ENCODE peak calls at places on chromosomes 3 and 15, in ten cellular contexts. O, T, Z, P, R, S, N, U, E and Q are unnamed samples.

GRCh38 chr3:40070816-40071215 is 238.7 kb upstream of the EIF1B start:
- DNase-seq in O (no peak), T (no peak), Z (no peak), P (peak), R (no peak), S (no peak), N (no peak), U (no peak), E (no peak), Q (no peak)

GRCh38 chr15:32763295-32763694 is 45.5 kb downstream of the GREM1 start:
- DNase-seq in O (no peak), T (no peak), Z (peak), P (peak), R (no peak), S (no peak), N (no peak), U (no peak), E (no peak), Q (no peak)

GRCh38 chr3:166837535-166837934 is 542.6 kb downstream of the ZBBX start:
- DNase-seq in O (no peak), T (peak), Z (peak), P (peak), R (peak), S (no peak), N (no peak), U (no peak), E (no peak), Q (no peak)

GRCh38 chr15:31396881-31397560 is 70.4 kb downstream of the KLF13 start:
- DNase-seq in O (no peak), T (peak), Z (no peak), P (peak), R (peak), S (no peak), N (peak), U (peak), E (peak), Q (peak)

GRCh38 chr3:127061641-127062040 is 78.7 kb downstream of the PLXNA1 start:
- DNase-seq in O (no peak), T (no peak), Z (no peak), P (no peak), R (no peak), S (no peak), N (no peak), U (no peak), E (no peak), Q (no peak)

GRCh38 chr3:156010829-156011228 is 109.5 kb upstream of the KCNAB1 start:
- DNase-seq in O (no peak), T (peak), Z (peak), P (peak), R (no peak), S (no peak), N (no peak), U (peak), E (no peak), Q (no peak)

GRCh38 chr3:124686028-124686670 is 44.1 kb upstream of the UMPS start:
- DNase-seq in O (no peak), T (no peak), Z (no peak), P (peak), R (no peak), S (no peak), N (no peak), U (no peak), E (no peak), Q (no peak)

GRCh38 chr3:110376119-110376518 is 695.5 kb upstream of the NECTIN3 start:
- DNase-seq in O (no peak), T (no peak), Z (no peak), P (no peak), R (no peak), S (no peak), N (no peak), U (no peak), E (no peak), Q (no peak)

GRCh38 chr15:100032358-100033080 is 299.3 kb upstream of the LYSMD4 start:
- DNase-seq in O (no peak), T (no peak), Z (no peak), P (no peak), R (no peak), S (no peak), N (no peak), U (no peak), E (no peak), Q (no peak)

GRCh38 chr3:196149922-196150321 is 61.3 kb downstream of the ZDHHC19 start:
- DNase-seq in O (no peak), T (no peak), Z (no peak), P (no peak), R (no peak), S (no peak), N (no peak), U (no peak), E (no peak), Q (no peak)

GRCh38 chr15:66647358-66647757 is 54.7 kb upstream of the SMAD6 start:
- DNase-seq in O (no peak), T (no peak), Z (no peak), P (peak), R (no peak), S (no peak), N (no peak), U (no peak), E (no peak), Q (peak)

GRCh38 chr15:98983333-98983732 is 24.3 kb downstream of the PGPEP1L start:
- DNase-seq in O (no peak), T (no peak), Z (no peak), P (peak), R (no peak), S (no peak), N (no peak), U (peak), E (peak), Q (no peak)

GRCh38 chr15:27124287-27124830 is 153.4 kb downstream of the GABRG3 start:
- DNase-seq in O (no peak), T (no peak), Z (no peak), P (no peak), R (no peak), S (no peak), N (no peak), U (no peak), E (no peak), Q (no peak)

GRCh38 chr15:90561344-90562244 is 31.9 kb downstream of the CRTC3 start:
- DNase-seq in O (no peak), T (no peak), Z (no peak), P (no peak), R (no peak), S (no peak), N (no peak), U (no peak), E (peak), Q (no peak)

GRCh38 chr15:58423858-58424608 is 7.8 kb upstream of the LIPC start:
- DNase-seq in O (no peak), T (no peak), Z (no peak), P (no peak), R (no peak), S (no peak), N (no peak), U (no peak), E (no peak), Q (peak)

GRCh38 chr3:141100112-141100511 is 49.0 kb downstream of the SPSB4 start:
- DNase-seq in O (no peak), T (no peak), Z (no peak), P (no peak), R (no peak), S (no peak), N (no peak), U (no peak), E (no peak), Q (no peak)

GRCh38 chr3:164604687-164605086 is 473.6 kb downstream of the SI start:
- DNase-seq in O (no peak), T (no peak), Z (no peak), P (no peak), R (no peak), S (no peak), N (no peak), U (peak), E (no peak), Q (no peak)

GRCh38 chr15:66482539-66482938 is 15.0 kb downstream of the SNAPC5 start:
- DNase-seq in O (no peak), T (no peak), Z (no peak), P (no peak), R (no peak), S (no peak), N (no peak), U (no peak), E (no peak), Q (peak)

GRCh38 chr15:45253330-45253729 is 1.3 kb downstream of the SLC28A2 start:
- DNase-seq in O (no peak), T (no peak), Z (no peak), P (no peak), R (no peak), S (no peak), N (no peak), U (no peak), E (no peak), Q (no peak)

GRCh38 chr3:65342084-65342683 is 654.4 kb upstream of the ADAMTS9 start:
- DNase-seq in O (peak), T (peak), Z (peak), P (peak), R (peak), S (peak), N (peak), U (peak), E (no peak), Q (no peak)

GRCh38 chr3:133712017-133712416 is 34.2 kb upstream of the TF start:
- DNase-seq in O (no peak), T (no peak), Z (no peak), P (no peak), R (no peak), S (no peak), N (no peak), U (no peak), E (no peak), Q (no peak)

GRCh38 chr3:131260525-131260924 is 121.0 kb upstream of the NUDT16 start:
- DNase-seq in O (no peak), T (no peak), Z (no peak), P (no peak), R (no peak), S (no peak), N (no peak), U (no peak), E (no peak), Q (no peak)

GRCh38 chr3:98730338-98730737 is 32.8 kb upstream of the ST3GAL6 start:
- DNase-seq in O (peak), T (no peak), Z (peak), P (peak), R (peak), S (no peak), N (no peak), U (no peak), E (no peak), Q (no peak)

GRCh38 chr15:99729920-99730319 is 3.3 kb downstream of the LYSMD4 start:
- DNase-seq in O (no peak), T (no peak), Z (peak), P (peak), R (no peak), S (no peak), N (no peak), U (no peak), E (no peak), Q (no peak)

GRCh38 chr3:114121996-114122709 is 56.7 kb downstream of the DRD3 start:
- DNase-seq in O (no peak), T (no peak), Z (no peak), P (peak), R (no peak), S (no peak), N (no peak), U (peak), E (no peak), Q (no peak)

GRCh38 chr3:38017445-38018295 is 11.8 kb downstream of the PLCD1 start:
- DNase-seq in O (no peak), T (no peak), Z (no peak), P (no peak), R (no peak), S (no peak), N (peak), U (no peak), E (no peak), Q (no peak)

GRCh38 chr15:78041946-78042345 is 35.6 kb downstream of the TBC1D2B start:
- DNase-seq in O (no peak), T (no peak), Z (no peak), P (no peak), R (no peak), S (no peak), N (no peak), U (no peak), E (no peak), Q (no peak)

GRCh38 chr3:118618247-118619040 is 416.2 kb downstream of the IGSF11 start:
- DNase-seq in O (no peak), T (no peak), Z (peak), P (peak), R (no peak), S (no peak), N (no peak), U (no peak), E (no peak), Q (no peak)

GRCh38 chr3:49427581-49427980 is 1.5 kb downstream of the NICN1 start:
- DNase-seq in O (no peak), T (no peak), Z (no peak), P (peak), R (peak), S (no peak), N (no peak), U (no peak), E (no peak), Q (no peak)

GRCh38 chr15:57114070-57114469 is 195.6 kb downstream of the TCF12 start:
- DNase-seq in O (no peak), T (no peak), Z (no peak), P (no peak), R (no peak), S (no peak), N (no peak), U (peak), E (no peak), Q (no peak)

GRCh38 chr3:119318871-119319270 is 24.7 kb downstream of the ARHGAP31 start:
- DNase-seq in O (no peak), T (no peak), Z (no peak), P (no peak), R (no peak), S (no peak), N (no peak), U (no peak), E (no peak), Q (no peak)

GRCh38 chr3:197331131-197331530 is 32.7 kb upstream of the DLG1 start:
- DNase-seq in O (no peak), T (peak), Z (no peak), P (no peak), R (no peak), S (no peak), N (no peak), U (no peak), E (no peak), Q (no peak)

GRCh38 chr3:126947429-126947828 is 35.5 kb upstream of the PLXNA1 start:
- DNase-seq in O (no peak), T (no peak), Z (no peak), P (no peak), R (peak), S (no peak), N (no peak), U (no peak), E (no peak), Q (no peak)

GRCh38 chr15:77866596-77867125 is 210.8 kb downstream of the TBC1D2B start:
- DNase-seq in O (no peak), T (no peak), Z (no peak), P (no peak), R (no peak), S (no peak), N (no peak), U (no peak), E (no peak), Q (no peak)

GRCh38 chr15:78103406-78104118 is 11.2 kb downstream of the SH2D7 start:
- DNase-seq in O (peak), T (no peak), Z (peak), P (no peak), R (peak), S (no peak), N (no peak), U (no peak), E (no peak), Q (peak)

GRCh38 chr3:73393005-73393404 is 231.7 kb downstream of the PDZRN3 start:
- DNase-seq in O (no peak), T (no peak), Z (no peak), P (no peak), R (no peak), S (no peak), N (no peak), U (no peak), E (no peak), Q (no peak)

GRCh38 chr3:128009952-128010846 is 42.0 kb upstream of the SEC61A1 start:
- DNase-seq in O (no peak), T (no peak), Z (no peak), P (peak), R (no peak), S (no peak), N (no peak), U (no peak), E (no peak), Q (no peak)

GRCh38 chr3:72274511-72275295 is 489.8 kb upstream of the PROK2 start:
- DNase-seq in O (no peak), T (no peak), Z (peak), P (peak), R (no peak), S (no peak), N (peak), U (peak), E (peak), Q (no peak)

GRCh38 chr3:69324362-69325025 is 61.4 kb downstream of the FRMD4B start:
- DNase-seq in O (no peak), T (no peak), Z (no peak), P (peak), R (no peak), S (no peak), N (no peak), U (peak), E (no peak), Q (no peak)
- TF ChIP-seq CTCF in O (peak), T (peak), Z (peak), P (peak), R (peak), S (peak), N (peak), U (no peak), E (no peak), Q (peak)

DNA sequence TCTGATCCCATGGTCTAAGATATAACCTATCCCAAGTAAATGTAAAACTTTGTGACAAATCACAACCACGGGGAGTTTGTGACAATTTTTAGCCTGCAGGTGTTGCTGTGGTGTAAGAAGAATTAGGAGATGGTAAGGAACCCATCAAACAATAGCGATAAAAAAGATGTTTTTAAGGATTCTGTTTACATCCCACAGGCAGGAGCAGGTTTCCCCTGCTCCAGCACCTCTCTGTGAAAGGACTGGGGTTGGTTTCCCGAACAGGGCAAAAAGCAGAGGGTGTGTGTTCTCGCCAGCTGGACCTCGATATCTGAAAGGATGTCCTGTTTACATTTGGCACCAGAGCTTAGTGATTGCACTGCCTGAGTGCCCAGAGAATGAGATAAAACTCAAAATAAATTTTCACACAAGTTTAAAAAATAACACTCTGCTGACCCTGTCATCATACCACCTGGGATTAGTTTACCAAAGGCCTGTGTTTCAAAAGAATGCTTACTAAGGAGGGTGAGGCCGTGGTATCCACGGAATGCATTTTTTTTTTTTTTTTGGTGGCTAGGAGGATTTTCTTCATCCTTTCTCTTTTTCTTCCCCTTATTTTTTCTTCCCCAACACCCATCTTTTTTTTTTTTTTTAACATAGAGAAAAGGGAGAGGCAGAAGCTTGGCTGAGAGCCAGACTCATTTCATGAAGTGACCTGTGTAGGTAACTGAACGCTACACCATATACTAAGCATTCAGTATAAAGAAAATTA is 151.8 kb upstream of the DPH6 start:
- DNase-seq in O (no peak), T (no peak), Z (no peak), P (peak), R (no peak), S (no peak), N (no peak), U (no peak), E (no peak), Q (no peak)
- TF ChIP-seq CTCF in O (no peak), T (peak), Z (peak), P (peak), R (no peak), S (peak), N (no peak), U (no peak), E (no peak), Q (no peak)

DNA sequence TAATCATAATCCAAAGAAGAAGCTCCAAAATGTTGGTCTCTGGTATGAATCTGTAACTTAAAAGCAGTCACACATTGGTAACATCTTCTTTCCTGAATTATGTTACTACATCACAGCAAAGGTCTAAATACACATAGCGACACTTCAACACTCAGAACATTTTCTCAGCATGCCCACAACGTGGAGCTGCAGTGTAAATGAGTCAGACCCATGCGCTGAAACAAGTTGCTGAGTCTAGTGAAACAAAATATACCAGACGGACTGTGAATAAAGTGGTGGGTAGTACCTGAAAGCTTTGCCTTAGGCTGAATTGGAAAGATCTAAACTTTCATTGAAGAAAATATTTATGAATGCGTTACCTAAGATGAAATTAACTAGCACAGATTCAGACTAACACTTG is 33.2 kb upstream of the GOLGA8B start:
- DNase-seq in O (no peak), T (peak), Z (no peak), P (peak), R (no peak), S (no peak), N (no peak), U (peak), E (no peak), Q (no peak)
- TF ChIP-seq CTCF in O (peak), T (peak), Z (no peak), P (peak), R (no peak), S (no peak), N (no peak), U (no peak), E (no peak), Q (no peak)

GRCh38 chr3:66396888-66397287 is 103.9 kb downstream of the LRIG1 start:
- DNase-seq in O (no peak), T (no peak), Z (no peak), P (no peak), R (no peak), S (no peak), N (no peak), U (no peak), E (no peak), Q (no peak)

GRCh38 chr3:66395635-66396034 is 105.2 kb downstream of the LRIG1 start:
- DNase-seq in O (no peak), T (no peak), Z (no peak), P (no peak), R (no peak), S (no peak), N (no peak), U (no peak), E (no peak), Q (no peak)

GRCh38 chr3:66397745-66398144 is 103.1 kb downstream of the LRIG1 start:
- DNase-seq in O (no peak), T (no peak), Z (no peak), P (peak), R (no peak), S (no peak), N (no peak), U (no peak), E (no peak), Q (no peak)

GRCh38 chr3:66394261-66395249 is 106.3 kb downstream of the LRIG1 start:
- DNase-seq in O (no peak), T (no peak), Z (no peak), P (no peak), R (peak), S (no peak), N (no peak), U (no peak), E (no peak), Q (no peak)

DNA sequence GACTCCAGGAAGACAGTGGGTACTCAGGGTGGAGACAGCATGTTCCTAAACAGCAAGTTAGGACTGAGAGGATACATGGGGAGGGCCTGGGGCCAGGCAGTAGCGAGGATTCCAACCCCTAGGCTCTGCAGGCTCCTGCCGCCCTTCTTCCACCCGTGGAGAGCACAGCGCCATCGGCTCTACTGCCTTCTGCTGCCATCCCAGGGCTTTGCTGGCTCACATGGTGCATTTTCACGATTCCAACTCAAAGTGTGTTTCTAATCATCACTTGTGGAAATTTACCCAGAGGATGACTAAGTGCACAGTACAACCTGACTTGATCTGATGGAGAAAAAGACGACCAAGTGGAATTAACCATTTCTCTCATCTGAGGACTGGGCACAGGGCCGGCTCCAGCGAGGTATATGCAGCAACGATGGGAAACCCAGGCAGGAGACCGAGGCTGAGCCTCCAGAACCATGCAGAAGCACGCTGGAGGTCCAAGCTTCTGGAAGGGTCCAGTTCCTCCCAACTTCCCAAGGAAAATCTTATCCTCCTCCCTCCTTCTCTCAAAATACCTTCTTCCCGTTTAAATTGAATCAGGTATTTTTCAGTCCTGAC is 104.6 kb downstream of the LRIG1 start:
- DNase-seq in O (no peak), T (no peak), Z (no peak), P (no peak), R (no peak), S (no peak), N (no peak), U (no peak), E (no peak), Q (no peak)
- TF ChIP-seq CTCF in O (no peak), T (no peak), Z (no peak), P (no peak), R (no peak), S (no peak), N (no peak), U (no peak), E (no peak), Q (no peak)

GRCh38 chr3:116186128-116186527 is 259.2 kb downstream of the LSAMP start:
- DNase-seq in O (no peak), T (no peak), Z (no peak), P (no peak), R (no peak), S (no peak), N (no peak), U (no peak), E (no peak), Q (no peak)
- TF ChIP-seq CTCF in O (no peak), T (no peak), Z (no peak), P (no peak), R (no peak), S (no peak), N (no peak), U (no peak), E (no peak), Q (no peak)